ENCODE peak calls at places on chromosomes 1 and 21, in seven cellular contexts. One of them, this sample, is unnamed.

GRCh38 chr1:244788493-244789275 is 46.8 kb upstream of the COX20 start:
- DNase-seq in astrocyte: no peak
- DNase-seq in HCT116: no peak
- DNase-seq in cardiac fibroblast: no peak
- DNase-seq in AG04450: no peak
- DNase-seq in A549: no peak
- DNase-seq in heart left ventricle: no peak
- DNase-seq in this sample: no peak

GRCh38 chr1:239536165-239536849 is 149.9 kb downstream of the CHRM3 start:
- DNase-seq in HCT116: no peak
- DNase-seq in AG04450: no peak
- DNase-seq in heart left ventricle: no peak
- DNase-seq in astrocyte: no peak
- DNase-seq in cardiac fibroblast: no peak
- DNase-seq in A549: no peak
- DNase-seq in this sample: no peak

GRCh38 chr1:11738783-11739182 is 2.8 kb downstream of the AGTRAP start:
- DNase-seq in astrocyte: no peak
- DNase-seq in AG04450: no peak
- DNase-seq in HCT116: no peak
- DNase-seq in cardiac fibroblast: no peak
- DNase-seq in heart left ventricle: no peak
- DNase-seq in A549: no peak
- DNase-seq in this sample: no peak

GRCh38 chr21:45868488-45868887 is 113.1 kb upstream of the COL6A1 start:
- DNase-seq in A549: no peak
- DNase-seq in astrocyte: no peak
- DNase-seq in AG04450: no peak
- DNase-seq in heart left ventricle: no peak
- DNase-seq in HCT116: no peak
- DNase-seq in cardiac fibroblast: no peak
- DNase-seq in this sample: no peak

GRCh38 chr1:53583021-53583902 is 124.1 kb downstream of the DMRTB1 start:
- DNase-seq in heart left ventricle: no peak
- DNase-seq in A549: no peak
- DNase-seq in astrocyte: no peak
- DNase-seq in cardiac fibroblast: peak
- DNase-seq in HCT116: no peak
- DNase-seq in AG04450: no peak
- DNase-seq in this sample: peak

GRCh38 chr1:145785481-145785880 is 38.4 kb downstream of the RNF115 start:
- DNase-seq in A549: peak
- DNase-seq in heart left ventricle: no peak
- DNase-seq in HCT116: no peak
- DNase-seq in astrocyte: no peak
- DNase-seq in cardiac fibroblast: no peak
- DNase-seq in AG04450: no peak
- DNase-seq in this sample: no peak

GRCh38 chr1:42282867-42283583 is 52.0 kb downstream of the FOXJ3 start:
- DNase-seq in HCT116: no peak
- DNase-seq in AG04450: no peak
- DNase-seq in astrocyte: peak
- DNase-seq in A549: peak
- DNase-seq in heart left ventricle: no peak
- DNase-seq in cardiac fibroblast: peak
- DNase-seq in this sample: no peak

GRCh38 chr1:184101116-184101515 is 49.6 kb downstream of the TSEN15 start:
- DNase-seq in heart left ventricle: no peak
- DNase-seq in astrocyte: no peak
- DNase-seq in cardiac fibroblast: no peak
- DNase-seq in AG04450: no peak
- DNase-seq in A549: no peak
- DNase-seq in HCT116: no peak
- DNase-seq in this sample: no peak

GRCh38 chr1:41568204-41568603 is 83.7 kb upstream of the EDN2 start:
- DNase-seq in heart left ventricle: no peak
- DNase-seq in astrocyte: no peak
- DNase-seq in cardiac fibroblast: no peak
- DNase-seq in AG04450: no peak
- DNase-seq in HCT116: no peak
- DNase-seq in A549: no peak
- DNase-seq in this sample: no peak

GRCh38 chr21:42561742-42562141 is 48.1 kb downstream of the SLC37A1 start:
- DNase-seq in HCT116: no peak
- DNase-seq in A549: no peak
- DNase-seq in heart left ventricle: no peak
- DNase-seq in cardiac fibroblast: no peak
- DNase-seq in AG04450: no peak
- DNase-seq in astrocyte: no peak
- DNase-seq in this sample: no peak

GRCh38 chr1:219563568-219563967 is 49.3 kb downstream of the ZC3H11B start:
- DNase-seq in HCT116: no peak
- DNase-seq in astrocyte: no peak
- DNase-seq in heart left ventricle: no peak
- DNase-seq in cardiac fibroblast: no peak
- DNase-seq in AG04450: no peak
- DNase-seq in A549: no peak
- DNase-seq in this sample: no peak

GRCh38 chr1:41032147-41032546 is 10.6 kb upstream of the SLFNL1 start:
- DNase-seq in heart left ventricle: no peak
- DNase-seq in astrocyte: no peak
- DNase-seq in AG04450: no peak
- DNase-seq in A549: no peak
- DNase-seq in cardiac fibroblast: no peak
- DNase-seq in HCT116: no peak
- DNase-seq in this sample: no peak

GRCh38 chr1:32275424-32275823 is 16.5 kb upstream of the HDAC1 start:
- DNase-seq in astrocyte: no peak
- DNase-seq in cardiac fibroblast: peak
- DNase-seq in A549: no peak
- DNase-seq in heart left ventricle: no peak
- DNase-seq in AG04450: no peak
- DNase-seq in HCT116: no peak
- DNase-seq in this sample: no peak

GRCh38 chr1:9798236-9799130 is 25.3 kb downstream of the CLSTN1 start:
- DNase-seq in cardiac fibroblast: peak
- DNase-seq in astrocyte: peak
- DNase-seq in HCT116: no peak
- DNase-seq in heart left ventricle: no peak
- DNase-seq in AG04450: no peak
- DNase-seq in A549: no peak
- DNase-seq in this sample: peak

GRCh38 chr1:73162576-73162975 is 880.2 kb upstream of the NEGR1 start:
- DNase-seq in heart left ventricle: no peak
- DNase-seq in HCT116: no peak
- DNase-seq in cardiac fibroblast: no peak
- DNase-seq in astrocyte: peak
- DNase-seq in A549: no peak
- DNase-seq in AG04450: no peak
- DNase-seq in this sample: no peak

GRCh38 chr1:7248402-7248805 is 463.1 kb downstream of the CAMTA1 start:
- DNase-seq in heart left ventricle: no peak
- DNase-seq in cardiac fibroblast: no peak
- DNase-seq in astrocyte: no peak
- DNase-seq in A549: no peak
- DNase-seq in AG04450: no peak
- DNase-seq in HCT116: no peak
- DNase-seq in this sample: no peak

GRCh38 chr1:245888809-245889208 is 618.3 kb downstream of the SMYD3 start:
- DNase-seq in cardiac fibroblast: peak
- DNase-seq in A549: peak
- DNase-seq in heart left ventricle: no peak
- DNase-seq in AG04450: no peak
- DNase-seq in HCT116: peak
- DNase-seq in astrocyte: peak
- DNase-seq in this sample: no peak

GRCh38 chr1:110280126-110280525 is 59.1 kb upstream of the RBM15 start:
- DNase-seq in A549: no peak
- DNase-seq in HCT116: no peak
- DNase-seq in AG04450: no peak
- DNase-seq in heart left ventricle: no peak
- DNase-seq in astrocyte: no peak
- DNase-seq in cardiac fibroblast: no peak
- DNase-seq in this sample: no peak

GRCh38 chr1:97334454-97334853 is 586.4 kb downstream of the DPYD start:
- DNase-seq in AG04450: peak
- DNase-seq in cardiac fibroblast: peak
- DNase-seq in heart left ventricle: no peak
- DNase-seq in astrocyte: peak
- DNase-seq in A549: no peak
- DNase-seq in HCT116: no peak
- DNase-seq in this sample: peak

GRCh38 chr1:224632921-224633321 is 16.8 kb downstream of the CNIH3 start:
- DNase-seq in cardiac fibroblast: peak
- DNase-seq in heart left ventricle: no peak
- DNase-seq in astrocyte: peak
- DNase-seq in AG04450: no peak
- DNase-seq in HCT116: no peak
- DNase-seq in A549: no peak
- DNase-seq in this sample: no peak

GRCh38 chr21:42233067-42233981 is 14.4 kb downstream of the ABCG1 start:
- DNase-seq in heart left ventricle: peak
- DNase-seq in HCT116: no peak
- DNase-seq in astrocyte: no peak
- DNase-seq in cardiac fibroblast: peak
- DNase-seq in A549: peak
- DNase-seq in AG04450: no peak
- DNase-seq in this sample: no peak

GRCh38 chr1:46614604-46614984 is 2.0 kb downstream of the MOB3C start:
- DNase-seq in astrocyte: no peak
- DNase-seq in A549: no peak
- DNase-seq in cardiac fibroblast: no peak
- DNase-seq in heart left ventricle: no peak
- DNase-seq in HCT116: no peak
- DNase-seq in AG04450: no peak
- DNase-seq in this sample: no peak

GRCh38 chr21:37436180-37436579 is 69.6 kb downstream of the DYRK1A start:
- DNase-seq in AG04450: no peak
- DNase-seq in cardiac fibroblast: no peak
- DNase-seq in heart left ventricle: no peak
- DNase-seq in astrocyte: no peak
- DNase-seq in A549: no peak
- DNase-seq in HCT116: no peak
- DNase-seq in this sample: no peak

GRCh38 chr21:37433441-37433840 is 66.9 kb downstream of the DYRK1A start:
- DNase-seq in cardiac fibroblast: no peak
- DNase-seq in astrocyte: no peak
- DNase-seq in A549: no peak
- DNase-seq in AG04450: no peak
- DNase-seq in heart left ventricle: no peak
- DNase-seq in HCT116: no peak
- DNase-seq in this sample: no peak

GRCh38 chr21:37435120-37435519 is 68.5 kb downstream of the DYRK1A start:
- DNase-seq in HCT116: peak
- DNase-seq in astrocyte: peak
- DNase-seq in cardiac fibroblast: peak
- DNase-seq in heart left ventricle: peak
- DNase-seq in A549: peak
- DNase-seq in AG04450: peak
- DNase-seq in this sample: peak

GRCh38 chr21:37437376-37438080 is 71.0 kb downstream of the DYRK1A start:
- DNase-seq in AG04450: no peak
- DNase-seq in cardiac fibroblast: no peak
- DNase-seq in HCT116: no peak
- DNase-seq in A549: no peak
- DNase-seq in astrocyte: no peak
- DNase-seq in heart left ventricle: no peak
- DNase-seq in this sample: no peak

DNA sequence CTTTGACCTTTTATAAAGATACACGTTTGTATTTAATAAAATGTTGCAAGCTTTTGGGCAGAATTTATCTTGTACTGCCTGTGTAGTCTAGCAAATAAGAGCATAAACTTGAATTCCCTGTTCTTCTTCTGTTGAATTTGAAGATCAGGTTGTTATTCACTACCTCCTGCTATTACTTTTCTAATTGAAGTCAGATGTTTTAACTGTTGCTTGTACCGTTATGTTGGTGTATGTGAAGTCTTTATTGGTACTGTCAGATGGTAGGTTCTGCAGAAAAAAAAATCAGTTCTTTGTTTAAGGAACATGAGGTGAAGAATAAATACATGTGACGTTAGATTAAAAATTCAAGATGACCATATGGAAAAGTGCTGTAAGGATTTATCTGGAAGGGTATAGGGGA is 69.1 kb downstream of the DYRK1A start:
- DNase-seq in A549: no peak
- DNase-seq in cardiac fibroblast: no peak
- DNase-seq in heart left ventricle: no peak
- DNase-seq in astrocyte: no peak
- DNase-seq in AG04450: no peak
- DNase-seq in HCT116: no peak
- DNase-seq in this sample: no peak
- H3K4me3 ChIP-seq in A549: no peak
- H3K4me3 ChIP-seq in cardiac fibroblast: no peak
- H3K4me3 ChIP-seq in heart left ventricle: no peak
- H3K4me3 ChIP-seq in astrocyte: no peak
- H3K4me3 ChIP-seq in AG04450: no peak
- H3K4me3 ChIP-seq in HCT116: no peak
- H3K4me3 ChIP-seq in this sample: no peak

GRCh38 chr1:15328785-15329480 is 80.8 kb upstream of the EFHD2 start:
- DNase-seq in AG04450: no peak
- DNase-seq in cardiac fibroblast: peak
- DNase-seq in heart left ventricle: peak
- DNase-seq in A549: no peak
- DNase-seq in astrocyte: peak
- DNase-seq in HCT116: no peak
- DNase-seq in this sample: no peak
- TF ChIP-seq CTCF in AG04450: peak
- TF ChIP-seq CTCF in cardiac fibroblast: peak
- TF ChIP-seq CTCF in heart left ventricle: peak
- TF ChIP-seq CTCF in A549: no peak
- TF ChIP-seq CTCF in astrocyte: no peak
- TF ChIP-seq CTCF in HCT116: no peak
- TF ChIP-seq CTCF in this sample: peak

DNA sequence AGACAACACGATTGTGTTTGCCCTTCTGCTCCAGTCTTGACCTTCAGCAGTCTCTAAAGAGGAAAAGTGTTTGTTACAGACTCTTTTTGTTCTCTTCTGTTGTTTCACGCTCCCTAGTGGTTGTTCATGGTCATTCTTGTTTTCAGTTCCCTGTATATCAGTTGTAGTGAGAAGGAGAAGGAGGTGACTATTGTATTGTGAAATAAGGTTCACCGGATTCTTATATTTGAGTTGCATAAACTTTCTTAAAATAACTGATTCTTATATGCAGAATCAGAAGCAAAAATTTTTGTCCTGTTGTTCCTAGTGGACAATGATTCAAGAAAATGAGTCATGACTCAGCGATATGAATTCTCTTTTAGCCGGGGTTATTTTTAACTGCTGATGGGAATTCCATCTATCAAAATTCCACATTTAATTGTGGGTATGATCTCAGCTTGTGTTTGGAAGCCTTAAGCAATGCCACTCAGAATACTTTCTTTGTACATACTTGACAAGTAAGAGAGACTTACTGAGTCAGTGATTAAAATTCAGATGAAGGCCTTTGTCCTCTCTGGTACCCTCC is 152.2 kb downstream of the CLEC20A start:
- DNase-seq in heart left ventricle: no peak
- DNase-seq in AG04450: peak
- DNase-seq in A549: peak
- DNase-seq in HCT116: peak
- DNase-seq in astrocyte: peak
- DNase-seq in cardiac fibroblast: peak
- DNase-seq in this sample: peak
- H3K4me3 ChIP-seq in heart left ventricle: no peak
- H3K4me3 ChIP-seq in AG04450: no peak
- H3K4me3 ChIP-seq in A549: no peak
- H3K4me3 ChIP-seq in HCT116: no peak
- H3K4me3 ChIP-seq in astrocyte: peak
- H3K4me3 ChIP-seq in cardiac fibroblast: no peak
- H3K4me3 ChIP-seq in this sample: no peak

GRCh38 chr1:52364235-52364839 is 1.7 kb downstream of the CC2D1B start:
- DNase-seq in A549: no peak
- DNase-seq in AG04450: no peak
- DNase-seq in HCT116: no peak
- DNase-seq in astrocyte: no peak
- DNase-seq in cardiac fibroblast: no peak
- DNase-seq in heart left ventricle: no peak
- DNase-seq in this sample: no peak
- TF ChIP-seq CTCF in A549: no peak
- TF ChIP-seq CTCF in AG04450: no peak
- TF ChIP-seq CTCF in HCT116: peak
- TF ChIP-seq CTCF in astrocyte: no peak
- TF ChIP-seq CTCF in cardiac fibroblast: no peak
- TF ChIP-seq CTCF in heart left ventricle: no peak
- TF ChIP-seq CTCF in this sample: no peak